ENCODE peak calls at places on chromosomes 4 and X, in four cellular contexts. One of them, this sample, is unnamed.

GRCh38 chr4:122681568-122681967 is 50.9 kb upstream of the BBS12 start:
- DNase-seq in fibroblast of the aortic adventitia: no peak
- DNase-seq in kidney: no peak
- DNase-seq in left ventricle myocardium superior: no peak
- DNase-seq in this sample: no peak

GRCh38 chrX:18464500-18464899 is 39.1 kb downstream of the CDKL5 start:
- DNase-seq in fibroblast of the aortic adventitia: no peak
- DNase-seq in kidney: no peak
- DNase-seq in left ventricle myocardium superior: no peak
- DNase-seq in this sample: no peak

GRCh38 chr4:92047209-92047877 is 256.4 kb upstream of the GRID2 start:
- DNase-seq in fibroblast of the aortic adventitia: peak; percentile 54
- DNase-seq in kidney: no peak
- DNase-seq in left ventricle myocardium superior: no peak
- DNase-seq in this sample: no peak

GRCh38 chr4:46648088-46648744 is 258.3 kb upstream of the GABRA2 start:
- DNase-seq in fibroblast of the aortic adventitia: no peak
- DNase-seq in kidney: no peak
- DNase-seq in left ventricle myocardium superior: no peak
- DNase-seq in this sample: peak; percentile 72

GRCh38 chr4:25477251-25477650 is 100.2 kb downstream of the ANAPC4 start:
- DNase-seq in fibroblast of the aortic adventitia: peak; percentile 21
- DNase-seq in kidney: no peak
- DNase-seq in left ventricle myocardium superior: no peak
- DNase-seq in this sample: no peak

GRCh38 chr4:80221161-80221560 is 23.9 kb downstream of the PRDM8 start:
- DNase-seq in fibroblast of the aortic adventitia: peak; percentile 74
- DNase-seq in kidney: no peak
- DNase-seq in left ventricle myocardium superior: no peak
- DNase-seq in this sample: no peak

GRCh38 chrX:47723689-47724088 is 64.7 kb upstream of the UXT start:
- DNase-seq in fibroblast of the aortic adventitia: no peak
- DNase-seq in kidney: no peak
- DNase-seq in left ventricle myocardium superior: no peak
- DNase-seq in this sample: no peak

GRCh38 chr4:100302061-100303026 is 112.1 kb upstream of the DDIT4L start:
- DNase-seq in fibroblast of the aortic adventitia: peak; percentile 93
- DNase-seq in kidney: no peak
- DNase-seq in left ventricle myocardium superior: no peak
- DNase-seq in this sample: no peak

GRCh38 chrX:133607419-133608348 is 192.4 kb upstream of the GPC4 start:
- DNase-seq in fibroblast of the aortic adventitia: peak; percentile 43
- DNase-seq in kidney: no peak
- DNase-seq in left ventricle myocardium superior: no peak
- DNase-seq in this sample: no peak

GRCh38 chr4:5700459-5700858 is 7.9 kb downstream of the EVC2 start:
- DNase-seq in fibroblast of the aortic adventitia: no peak
- DNase-seq in kidney: no peak
- DNase-seq in left ventricle myocardium superior: peak; percentile 41
- DNase-seq in this sample: no peak

GRCh38 chr4:186104114-186104894 is at the start of gene FAM149A:
- DNase-seq in fibroblast of the aortic adventitia: no peak
- DNase-seq in kidney: peak; percentile 86
- DNase-seq in left ventricle myocardium superior: peak; percentile 52
- DNase-seq in this sample: peak; percentile 3

GRCh38 chrX:72060196-72060974 is 71.3 kb downstream of the RTL5 start:
- DNase-seq in fibroblast of the aortic adventitia: no peak
- DNase-seq in kidney: no peak
- DNase-seq in left ventricle myocardium superior: no peak
- DNase-seq in this sample: no peak

GRCh38 chr4:1626151-1626550 is 58.0 kb downstream of the FAM53A start:
- DNase-seq in fibroblast of the aortic adventitia: no peak
- DNase-seq in kidney: no peak
- DNase-seq in left ventricle myocardium superior: no peak
- DNase-seq in this sample: no peak

GRCh38 chr4:183636488-183636887 is 22.5 kb downstream of the RWDD4 start:
- DNase-seq in fibroblast of the aortic adventitia: no peak
- DNase-seq in kidney: no peak
- DNase-seq in left ventricle myocardium superior: no peak
- DNase-seq in this sample: no peak

GRCh38 chr4:112953295-112953694 is 96.2 kb upstream of the ANK2 start:
- DNase-seq in fibroblast of the aortic adventitia: no peak
- DNase-seq in kidney: no peak
- DNase-seq in left ventricle myocardium superior: no peak
- DNase-seq in this sample: no peak

GRCh38 chr4:118775405-118775804 is 60.5 kb downstream of the SEC24D start:
- DNase-seq in fibroblast of the aortic adventitia: no peak
- DNase-seq in kidney: no peak
- DNase-seq in left ventricle myocardium superior: no peak
- DNase-seq in this sample: no peak

GRCh38 chr4:166527500-166527899 is 654.5 kb downstream of the TLL1 start:
- DNase-seq in fibroblast of the aortic adventitia: peak; percentile 16
- DNase-seq in kidney: no peak
- DNase-seq in left ventricle myocardium superior: no peak
- DNase-seq in this sample: peak; percentile 3